ENCODE peak calls at places on chromosomes 2 and 18, in ten cellular contexts. One of them, this sample, is unnamed.
A peak's percentile ranks its signal among the peaks of the same experiment; 100 is the strongest.

GRCh38 chr2:23381084-23381483 is 3.9 kb upstream of the KLHL29 start:
- DNase-seq in GM10248: no peak
- DNase-seq in activated CD8-positive, alpha-beta T cell treated with anti-CD3 and anti-CD28 coated beads for 36 hours: peak; percentile 54
- DNase-seq in stimulated activated CD4-positive, alpha-beta T cell treated with anti-CD3 and anti-CD28 coated beads, Interleukin-4, amount 100 ng/mL, for 4 hours: peak; percentile 31
- DNase-seq in NCI-H1417 treated with DMSO at 0.1 percent for 48 hours: no peak
- DNase-seq in EH: peak; percentile 86
- DNase-seq in NCI-H2029 treated with DMSO at 0.1 percent for 48 hours: peak; percentile 35
- DNase-seq in activated CD4-positive, alpha-beta T cell treated with anti-CD3 and anti-CD28 coated beads, Interleukin-2, amount 10 ng/mL, durations not matched to agents 7 days and 5 days: peak; percentile 14
- DNase-seq in Kasumi-1: no peak
- DNase-seq in BE2C: peak; percentile 42
- DNase-seq in this sample: no peak

GRCh38 chr2:239093956-239094355 is 246.1 kb downstream of the TWIST2 start:
- DNase-seq in GM10248: no peak
- DNase-seq in activated CD8-positive, alpha-beta T cell treated with anti-CD3 and anti-CD28 coated beads for 36 hours: no peak
- DNase-seq in stimulated activated CD4-positive, alpha-beta T cell treated with anti-CD3 and anti-CD28 coated beads, Interleukin-4, amount 100 ng/mL, for 4 hours: no peak
- DNase-seq in NCI-H1417 treated with DMSO at 0.1 percent for 48 hours: no peak
- DNase-seq in EH: no peak
- DNase-seq in NCI-H2029 treated with DMSO at 0.1 percent for 48 hours: no peak
- DNase-seq in activated CD4-positive, alpha-beta T cell treated with anti-CD3 and anti-CD28 coated beads, Interleukin-2, amount 10 ng/mL, durations not matched to agents 7 days and 5 days: no peak
- DNase-seq in Kasumi-1: no peak
- DNase-seq in BE2C: no peak
- DNase-seq in this sample: no peak

GRCh38 chr18:78970774-78971333 is 8.8 kb upstream of the SALL3 start:
- DNase-seq in GM10248: no peak
- DNase-seq in activated CD8-positive, alpha-beta T cell treated with anti-CD3 and anti-CD28 coated beads for 36 hours: no peak
- DNase-seq in stimulated activated CD4-positive, alpha-beta T cell treated with anti-CD3 and anti-CD28 coated beads, Interleukin-4, amount 100 ng/mL, for 4 hours: no peak
- DNase-seq in NCI-H1417 treated with DMSO at 0.1 percent for 48 hours: no peak
- DNase-seq in EH: no peak
- DNase-seq in NCI-H2029 treated with DMSO at 0.1 percent for 48 hours: no peak
- DNase-seq in activated CD4-positive, alpha-beta T cell treated with anti-CD3 and anti-CD28 coated beads, Interleukin-2, amount 10 ng/mL, durations not matched to agents 7 days and 5 days: no peak
- DNase-seq in Kasumi-1: no peak
- DNase-seq in BE2C: no peak
- DNase-seq in this sample: no peak

GRCh38 chr2:152740743-152741328 is 22.4 kb downstream of the ARL6IP6 start:
- DNase-seq in GM10248: peak; percentile 49
- DNase-seq in activated CD8-positive, alpha-beta T cell treated with anti-CD3 and anti-CD28 coated beads for 36 hours: no peak
- DNase-seq in stimulated activated CD4-positive, alpha-beta T cell treated with anti-CD3 and anti-CD28 coated beads, Interleukin-4, amount 100 ng/mL, for 4 hours: no peak
- DNase-seq in NCI-H1417 treated with DMSO at 0.1 percent for 48 hours: peak; percentile 38
- DNase-seq in EH: peak; percentile 67
- DNase-seq in NCI-H2029 treated with DMSO at 0.1 percent for 48 hours: peak; percentile 46
- DNase-seq in activated CD4-positive, alpha-beta T cell treated with anti-CD3 and anti-CD28 coated beads, Interleukin-2, amount 10 ng/mL, durations not matched to agents 7 days and 5 days: no peak
- DNase-seq in Kasumi-1: peak; percentile 97
- DNase-seq in BE2C: no peak
- DNase-seq in this sample: peak; percentile 64

GRCh38 chr2:198044777-198045176 is 240.4 kb downstream of the PLCL1 start:
- DNase-seq in GM10248: no peak
- DNase-seq in activated CD8-positive, alpha-beta T cell treated with anti-CD3 and anti-CD28 coated beads for 36 hours: no peak
- DNase-seq in stimulated activated CD4-positive, alpha-beta T cell treated with anti-CD3 and anti-CD28 coated beads, Interleukin-4, amount 100 ng/mL, for 4 hours: no peak
- DNase-seq in NCI-H1417 treated with DMSO at 0.1 percent for 48 hours: no peak
- DNase-seq in EH: no peak
- DNase-seq in NCI-H2029 treated with DMSO at 0.1 percent for 48 hours: no peak
- DNase-seq in activated CD4-positive, alpha-beta T cell treated with anti-CD3 and anti-CD28 coated beads, Interleukin-2, amount 10 ng/mL, durations not matched to agents 7 days and 5 days: no peak
- DNase-seq in Kasumi-1: no peak
- DNase-seq in BE2C: no peak
- DNase-seq in this sample: no peak

GRCh38 chr18:32083781-32084180 is 7.9 kb upstream of the RNF138 start:
- DNase-seq in GM10248: no peak
- DNase-seq in activated CD8-positive, alpha-beta T cell treated with anti-CD3 and anti-CD28 coated beads for 36 hours: no peak
- DNase-seq in stimulated activated CD4-positive, alpha-beta T cell treated with anti-CD3 and anti-CD28 coated beads, Interleukin-4, amount 100 ng/mL, for 4 hours: no peak
- DNase-seq in NCI-H1417 treated with DMSO at 0.1 percent for 48 hours: no peak
- DNase-seq in EH: no peak
- DNase-seq in NCI-H2029 treated with DMSO at 0.1 percent for 48 hours: no peak
- DNase-seq in activated CD4-positive, alpha-beta T cell treated with anti-CD3 and anti-CD28 coated beads, Interleukin-2, amount 10 ng/mL, durations not matched to agents 7 days and 5 days: no peak
- DNase-seq in Kasumi-1: no peak
- DNase-seq in BE2C: no peak
- DNase-seq in this sample: no peak

GRCh38 chr2:110097506-110098220 is 18.0 kb downstream of the MALL start:
- DNase-seq in GM10248: no peak
- DNase-seq in activated CD8-positive, alpha-beta T cell treated with anti-CD3 and anti-CD28 coated beads for 36 hours: no peak
- DNase-seq in stimulated activated CD4-positive, alpha-beta T cell treated with anti-CD3 and anti-CD28 coated beads, Interleukin-4, amount 100 ng/mL, for 4 hours: no peak
- DNase-seq in NCI-H1417 treated with DMSO at 0.1 percent for 48 hours: no peak
- DNase-seq in EH: no peak
- DNase-seq in NCI-H2029 treated with DMSO at 0.1 percent for 48 hours: no peak
- DNase-seq in activated CD4-positive, alpha-beta T cell treated with anti-CD3 and anti-CD28 coated beads, Interleukin-2, amount 10 ng/mL, durations not matched to agents 7 days and 5 days: no peak
- DNase-seq in Kasumi-1: no peak
- DNase-seq in BE2C: no peak
- DNase-seq in this sample: no peak

GRCh38 chr2:238994432-238994831 is 146.5 kb downstream of the TWIST2 start:
- DNase-seq in GM10248: no peak
- DNase-seq in activated CD8-positive, alpha-beta T cell treated with anti-CD3 and anti-CD28 coated beads for 36 hours: no peak
- DNase-seq in stimulated activated CD4-positive, alpha-beta T cell treated with anti-CD3 and anti-CD28 coated beads, Interleukin-4, amount 100 ng/mL, for 4 hours: no peak
- DNase-seq in NCI-H1417 treated with DMSO at 0.1 percent for 48 hours: no peak
- DNase-seq in EH: no peak
- DNase-seq in NCI-H2029 treated with DMSO at 0.1 percent for 48 hours: no peak
- DNase-seq in activated CD4-positive, alpha-beta T cell treated with anti-CD3 and anti-CD28 coated beads, Interleukin-2, amount 10 ng/mL, durations not matched to agents 7 days and 5 days: no peak
- DNase-seq in Kasumi-1: no peak
- DNase-seq in BE2C: no peak
- DNase-seq in this sample: no peak

GRCh38 chr2:191318037-191318728 is 73.0 kb downstream of the MYO1B start:
- DNase-seq in GM10248: no peak
- DNase-seq in activated CD8-positive, alpha-beta T cell treated with anti-CD3 and anti-CD28 coated beads for 36 hours: no peak
- DNase-seq in stimulated activated CD4-positive, alpha-beta T cell treated with anti-CD3 and anti-CD28 coated beads, Interleukin-4, amount 100 ng/mL, for 4 hours: no peak
- DNase-seq in NCI-H1417 treated with DMSO at 0.1 percent for 48 hours: no peak
- DNase-seq in EH: peak; percentile 83
- DNase-seq in NCI-H2029 treated with DMSO at 0.1 percent for 48 hours: no peak
- DNase-seq in activated CD4-positive, alpha-beta T cell treated with anti-CD3 and anti-CD28 coated beads, Interleukin-2, amount 10 ng/mL, durations not matched to agents 7 days and 5 days: no peak
- DNase-seq in Kasumi-1: no peak
- DNase-seq in BE2C: no peak
- DNase-seq in this sample: peak; percentile 10

GRCh38 chr18:74525741-74526140 is 8.6 kb upstream of the CNDP1 start:
- DNase-seq in GM10248: no peak
- DNase-seq in activated CD8-positive, alpha-beta T cell treated with anti-CD3 and anti-CD28 coated beads for 36 hours: no peak
- DNase-seq in stimulated activated CD4-positive, alpha-beta T cell treated with anti-CD3 and anti-CD28 coated beads, Interleukin-4, amount 100 ng/mL, for 4 hours: no peak
- DNase-seq in NCI-H1417 treated with DMSO at 0.1 percent for 48 hours: no peak
- DNase-seq in EH: no peak
- DNase-seq in NCI-H2029 treated with DMSO at 0.1 percent for 48 hours: no peak
- DNase-seq in activated CD4-positive, alpha-beta T cell treated with anti-CD3 and anti-CD28 coated beads, Interleukin-2, amount 10 ng/mL, durations not matched to agents 7 days and 5 days: no peak
- DNase-seq in Kasumi-1: no peak
- DNase-seq in BE2C: no peak
- DNase-seq in this sample: no peak

GRCh38 chr2:149164296-149164695 is 125.8 kb downstream of the LYPD6B start:
- DNase-seq in GM10248: no peak
- DNase-seq in activated CD8-positive, alpha-beta T cell treated with anti-CD3 and anti-CD28 coated beads for 36 hours: no peak
- DNase-seq in stimulated activated CD4-positive, alpha-beta T cell treated with anti-CD3 and anti-CD28 coated beads, Interleukin-4, amount 100 ng/mL, for 4 hours: no peak
- DNase-seq in NCI-H1417 treated with DMSO at 0.1 percent for 48 hours: no peak
- DNase-seq in EH: no peak
- DNase-seq in NCI-H2029 treated with DMSO at 0.1 percent for 48 hours: no peak
- DNase-seq in activated CD4-positive, alpha-beta T cell treated with anti-CD3 and anti-CD28 coated beads, Interleukin-2, amount 10 ng/mL, durations not matched to agents 7 days and 5 days: no peak
- DNase-seq in Kasumi-1: no peak
- DNase-seq in BE2C: no peak
- DNase-seq in this sample: no peak

GRCh38 chr2:173854840-173855239 is 110.3 kb downstream of the SP3 start:
- DNase-seq in GM10248: no peak
- DNase-seq in activated CD8-positive, alpha-beta T cell treated with anti-CD3 and anti-CD28 coated beads for 36 hours: no peak
- DNase-seq in stimulated activated CD4-positive, alpha-beta T cell treated with anti-CD3 and anti-CD28 coated beads, Interleukin-4, amount 100 ng/mL, for 4 hours: no peak
- DNase-seq in NCI-H1417 treated with DMSO at 0.1 percent for 48 hours: no peak
- DNase-seq in EH: peak; percentile 83
- DNase-seq in NCI-H2029 treated with DMSO at 0.1 percent for 48 hours: peak; percentile 4
- DNase-seq in activated CD4-positive, alpha-beta T cell treated with anti-CD3 and anti-CD28 coated beads, Interleukin-2, amount 10 ng/mL, durations not matched to agents 7 days and 5 days: no peak
- DNase-seq in Kasumi-1: no peak
- DNase-seq in BE2C: peak; percentile 58
- DNase-seq in this sample: no peak

GRCh38 chr2:109513749-109514588 is 99.8 kb downstream of the SEPTIN10 start:
- DNase-seq in GM10248: peak; percentile 65
- DNase-seq in activated CD8-positive, alpha-beta T cell treated with anti-CD3 and anti-CD28 coated beads for 36 hours: peak; percentile 54
- DNase-seq in stimulated activated CD4-positive, alpha-beta T cell treated with anti-CD3 and anti-CD28 coated beads, Interleukin-4, amount 100 ng/mL, for 4 hours: no peak
- DNase-seq in NCI-H1417 treated with DMSO at 0.1 percent for 48 hours: no peak
- DNase-seq in EH: peak; percentile 91
- DNase-seq in NCI-H2029 treated with DMSO at 0.1 percent for 48 hours: no peak
- DNase-seq in activated CD4-positive, alpha-beta T cell treated with anti-CD3 and anti-CD28 coated beads, Interleukin-2, amount 10 ng/mL, durations not matched to agents 7 days and 5 days: no peak
- DNase-seq in Kasumi-1: no peak
- DNase-seq in BE2C: no peak
- DNase-seq in this sample: peak; percentile 20

GRCh38 chr2:215416656-215417055 is 19.2 kb downstream of the FN1 start:
- DNase-seq in GM10248: no peak
- DNase-seq in activated CD8-positive, alpha-beta T cell treated with anti-CD3 and anti-CD28 coated beads for 36 hours: no peak
- DNase-seq in stimulated activated CD4-positive, alpha-beta T cell treated with anti-CD3 and anti-CD28 coated beads, Interleukin-4, amount 100 ng/mL, for 4 hours: no peak
- DNase-seq in NCI-H1417 treated with DMSO at 0.1 percent for 48 hours: no peak
- DNase-seq in EH: no peak
- DNase-seq in NCI-H2029 treated with DMSO at 0.1 percent for 48 hours: no peak
- DNase-seq in activated CD4-positive, alpha-beta T cell treated with anti-CD3 and anti-CD28 coated beads, Interleukin-2, amount 10 ng/mL, durations not matched to agents 7 days and 5 days: no peak
- DNase-seq in Kasumi-1: no peak
- DNase-seq in BE2C: no peak
- DNase-seq in this sample: no peak

GRCh38 chr18:9177466-9177865 is 40.9 kb downstream of the ANKRD12 start:
- DNase-seq in GM10248: no peak
- DNase-seq in activated CD8-positive, alpha-beta T cell treated with anti-CD3 and anti-CD28 coated beads for 36 hours: no peak
- DNase-seq in stimulated activated CD4-positive, alpha-beta T cell treated with anti-CD3 and anti-CD28 coated beads, Interleukin-4, amount 100 ng/mL, for 4 hours: no peak
- DNase-seq in NCI-H1417 treated with DMSO at 0.1 percent for 48 hours: no peak
- DNase-seq in EH: no peak
- DNase-seq in NCI-H2029 treated with DMSO at 0.1 percent for 48 hours: no peak
- DNase-seq in activated CD4-positive, alpha-beta T cell treated with anti-CD3 and anti-CD28 coated beads, Interleukin-2, amount 10 ng/mL, durations not matched to agents 7 days and 5 days: no peak
- DNase-seq in Kasumi-1: no peak
- DNase-seq in BE2C: no peak
- DNase-seq in this sample: no peak

GRCh38 chr18:8505036-8505435 is 104.2 kb upstream of the RAB12 start:
- DNase-seq in GM10248: no peak
- DNase-seq in activated CD8-positive, alpha-beta T cell treated with anti-CD3 and anti-CD28 coated beads for 36 hours: no peak
- DNase-seq in stimulated activated CD4-positive, alpha-beta T cell treated with anti-CD3 and anti-CD28 coated beads, Interleukin-4, amount 100 ng/mL, for 4 hours: no peak
- DNase-seq in NCI-H1417 treated with DMSO at 0.1 percent for 48 hours: no peak
- DNase-seq in EH: no peak
- DNase-seq in NCI-H2029 treated with DMSO at 0.1 percent for 48 hours: no peak
- DNase-seq in activated CD4-positive, alpha-beta T cell treated with anti-CD3 and anti-CD28 coated beads, Interleukin-2, amount 10 ng/mL, durations not matched to agents 7 days and 5 days: no peak
- DNase-seq in Kasumi-1: no peak
- DNase-seq in BE2C: no peak
- DNase-seq in this sample: no peak

GRCh38 chr18:59419386-59419785 is 60.3 kb upstream of the LMAN1 start:
- DNase-seq in GM10248: no peak
- DNase-seq in activated CD8-positive, alpha-beta T cell treated with anti-CD3 and anti-CD28 coated beads for 36 hours: no peak
- DNase-seq in stimulated activated CD4-positive, alpha-beta T cell treated with anti-CD3 and anti-CD28 coated beads, Interleukin-4, amount 100 ng/mL, for 4 hours: no peak
- DNase-seq in NCI-H1417 treated with DMSO at 0.1 percent for 48 hours: no peak
- DNase-seq in EH: peak; percentile 79
- DNase-seq in NCI-H2029 treated with DMSO at 0.1 percent for 48 hours: no peak
- DNase-seq in activated CD4-positive, alpha-beta T cell treated with anti-CD3 and anti-CD28 coated beads, Interleukin-2, amount 10 ng/mL, durations not matched to agents 7 days and 5 days: no peak
- DNase-seq in Kasumi-1: no peak
- DNase-seq in BE2C: no peak
- DNase-seq in this sample: no peak

GRCh38 chr2:188898261-188898660 is 75.9 kb upstream of the COL3A1 start:
- DNase-seq in GM10248: no peak
- DNase-seq in activated CD8-positive, alpha-beta T cell treated with anti-CD3 and anti-CD28 coated beads for 36 hours: no peak
- DNase-seq in stimulated activated CD4-positive, alpha-beta T cell treated with anti-CD3 and anti-CD28 coated beads, Interleukin-4, amount 100 ng/mL, for 4 hours: no peak
- DNase-seq in NCI-H1417 treated with DMSO at 0.1 percent for 48 hours: no peak
- DNase-seq in EH: peak; percentile 78
- DNase-seq in NCI-H2029 treated with DMSO at 0.1 percent for 48 hours: no peak
- DNase-seq in activated CD4-positive, alpha-beta T cell treated with anti-CD3 and anti-CD28 coated beads, Interleukin-2, amount 10 ng/mL, durations not matched to agents 7 days and 5 days: no peak
- DNase-seq in Kasumi-1: no peak
- DNase-seq in BE2C: no peak
- DNase-seq in this sample: no peak

GRCh38 chr2:226792155-226792871 is 7.3 kb downstream of the IRS1 start:
- DNase-seq in GM10248: no peak
- DNase-seq in activated CD8-positive, alpha-beta T cell treated with anti-CD3 and anti-CD28 coated beads for 36 hours: no peak
- DNase-seq in stimulated activated CD4-positive, alpha-beta T cell treated with anti-CD3 and anti-CD28 coated beads, Interleukin-4, amount 100 ng/mL, for 4 hours: no peak
- DNase-seq in NCI-H1417 treated with DMSO at 0.1 percent for 48 hours: no peak
- DNase-seq in EH: peak; percentile 15
- DNase-seq in NCI-H2029 treated with DMSO at 0.1 percent for 48 hours: peak; percentile 17
- DNase-seq in activated CD4-positive, alpha-beta T cell treated with anti-CD3 and anti-CD28 coated beads, Interleukin-2, amount 10 ng/mL, durations not matched to agents 7 days and 5 days: no peak
- DNase-seq in Kasumi-1: no peak
- DNase-seq in BE2C: no peak
- DNase-seq in this sample: no peak

GRCh38 chr2:38515155-38516074 is 87.3 kb downstream of the HNRNPLL start:
- DNase-seq in GM10248: no peak
- DNase-seq in activated CD8-positive, alpha-beta T cell treated with anti-CD3 and anti-CD28 coated beads for 36 hours: no peak
- DNase-seq in stimulated activated CD4-positive, alpha-beta T cell treated with anti-CD3 and anti-CD28 coated beads, Interleukin-4, amount 100 ng/mL, for 4 hours: no peak
- DNase-seq in NCI-H1417 treated with DMSO at 0.1 percent for 48 hours: no peak
- DNase-seq in EH: peak; percentile 20
- DNase-seq in NCI-H2029 treated with DMSO at 0.1 percent for 48 hours: no peak
- DNase-seq in activated CD4-positive, alpha-beta T cell treated with anti-CD3 and anti-CD28 coated beads, Interleukin-2, amount 10 ng/mL, durations not matched to agents 7 days and 5 days: no peak
- DNase-seq in Kasumi-1: no peak
- DNase-seq in BE2C: peak; percentile 14
- DNase-seq in this sample: no peak

GRCh38 chr18:13703899-13704298 is 22.5 kb downstream of the FAM210A start:
- DNase-seq in GM10248: no peak
- DNase-seq in activated CD8-positive, alpha-beta T cell treated with anti-CD3 and anti-CD28 coated beads for 36 hours: no peak
- DNase-seq in stimulated activated CD4-positive, alpha-beta T cell treated with anti-CD3 and anti-CD28 coated beads, Interleukin-4, amount 100 ng/mL, for 4 hours: no peak
- DNase-seq in NCI-H1417 treated with DMSO at 0.1 percent for 48 hours: no peak
- DNase-seq in EH: peak; percentile 13
- DNase-seq in NCI-H2029 treated with DMSO at 0.1 percent for 48 hours: no peak
- DNase-seq in activated CD4-positive, alpha-beta T cell treated with anti-CD3 and anti-CD28 coated beads, Interleukin-2, amount 10 ng/mL, durations not matched to agents 7 days and 5 days: no peak
- DNase-seq in Kasumi-1: peak; percentile 16
- DNase-seq in BE2C: no peak
- DNase-seq in this sample: peak; percentile 25

GRCh38 chr2:113039675-113040074 is 13.0 kb downstream of the IL36B start:
- DNase-seq in GM10248: no peak
- DNase-seq in activated CD8-positive, alpha-beta T cell treated with anti-CD3 and anti-CD28 coated beads for 36 hours: no peak
- DNase-seq in stimulated activated CD4-positive, alpha-beta T cell treated with anti-CD3 and anti-CD28 coated beads, Interleukin-4, amount 100 ng/mL, for 4 hours: no peak
- DNase-seq in NCI-H1417 treated with DMSO at 0.1 percent for 48 hours: no peak
- DNase-seq in EH: no peak
- DNase-seq in NCI-H2029 treated with DMSO at 0.1 percent for 48 hours: no peak
- DNase-seq in activated CD4-positive, alpha-beta T cell treated with anti-CD3 and anti-CD28 coated beads, Interleukin-2, amount 10 ng/mL, durations not matched to agents 7 days and 5 days: no peak
- DNase-seq in Kasumi-1: no peak
- DNase-seq in BE2C: no peak
- DNase-seq in this sample: no peak

GRCh38 chr2:32061973-32062861 is 1.1 kb upstream of the SPAST start:
- DNase-seq in GM10248: peak; percentile 24
- DNase-seq in activated CD8-positive, alpha-beta T cell treated with anti-CD3 and anti-CD28 coated beads for 36 hours: peak; percentile 16
- DNase-seq in stimulated activated CD4-positive, alpha-beta T cell treated with anti-CD3 and anti-CD28 coated beads, Interleukin-4, amount 100 ng/mL, for 4 hours: no peak
- DNase-seq in NCI-H1417 treated with DMSO at 0.1 percent for 48 hours: no peak
- DNase-seq in EH: peak; percentile 33
- DNase-seq in NCI-H2029 treated with DMSO at 0.1 percent for 48 hours: peak; percentile 35
- DNase-seq in activated CD4-positive, alpha-beta T cell treated with anti-CD3 and anti-CD28 coated beads, Interleukin-2, amount 10 ng/mL, durations not matched to agents 7 days and 5 days: peak; percentile 6
- DNase-seq in Kasumi-1: peak; percentile 44
- DNase-seq in BE2C: peak; percentile 69
- DNase-seq in this sample: no peak

GRCh38 chr18:56351911-56352502 is 286.4 kb downstream of the TXNL1 start:
- DNase-seq in GM10248: no peak
- DNase-seq in activated CD8-positive, alpha-beta T cell treated with anti-CD3 and anti-CD28 coated beads for 36 hours: no peak
- DNase-seq in stimulated activated CD4-positive, alpha-beta T cell treated with anti-CD3 and anti-CD28 coated beads, Interleukin-4, amount 100 ng/mL, for 4 hours: no peak
- DNase-seq in NCI-H1417 treated with DMSO at 0.1 percent for 48 hours: no peak
- DNase-seq in EH: no peak
- DNase-seq in NCI-H2029 treated with DMSO at 0.1 percent for 48 hours: no peak
- DNase-seq in activated CD4-positive, alpha-beta T cell treated with anti-CD3 and anti-CD28 coated beads, Interleukin-2, amount 10 ng/mL, durations not matched to agents 7 days and 5 days: no peak
- DNase-seq in Kasumi-1: no peak
- DNase-seq in BE2C: no peak
- DNase-seq in this sample: no peak

GRCh38 chr18:23220355-23220754 is 85.1 kb downstream of the CABLES1 start:
- DNase-seq in GM10248: no peak
- DNase-seq in activated CD8-positive, alpha-beta T cell treated with anti-CD3 and anti-CD28 coated beads for 36 hours: no peak
- DNase-seq in stimulated activated CD4-positive, alpha-beta T cell treated with anti-CD3 and anti-CD28 coated beads, Interleukin-4, amount 100 ng/mL, for 4 hours: no peak
- DNase-seq in NCI-H1417 treated with DMSO at 0.1 percent for 48 hours: no peak
- DNase-seq in EH: no peak
- DNase-seq in NCI-H2029 treated with DMSO at 0.1 percent for 48 hours: no peak
- DNase-seq in activated CD4-positive, alpha-beta T cell treated with anti-CD3 and anti-CD28 coated beads, Interleukin-2, amount 10 ng/mL, durations not matched to agents 7 days and 5 days: no peak
- DNase-seq in Kasumi-1: no peak
- DNase-seq in BE2C: no peak
- DNase-seq in this sample: no peak